ENCODE peak calls at places on chromosomes 12 and 14, in six cellular contexts. E is heart right ventricle, P is pancreas, V is lower leg skin, N is esophagus muscularis mucosa, B is WTC11. F is an unnamed sample.

GRCh38 chr12:6478406-6478805 is 7.9 kb upstream of the VAMP1 start:
- DNase-seq in E (no peak), P (no peak), V (peak), N (no peak), B (no peak), F (no peak)

GRCh38 chr12:111756681-111757080 is 10.1 kb upstream of the ALDH2 start:
- DNase-seq in E (no peak), P (no peak), V (no peak), N (no peak), B (no peak), F (no peak)

GRCh38 chr12:119841433-119842210 is 35.5 kb downstream of the CIT start:
- DNase-seq in E (no peak), P (no peak), V (no peak), N (no peak), B (no peak), F (no peak)

GRCh38 chr12:122449317-122449716 is 26.8 kb upstream of the CLIP1 start:
- DNase-seq in E (no peak), P (no peak), V (no peak), N (no peak), B (no peak), F (no peak)

GRCh38 chr12:57983150-57983857 is 41.9 kb downstream of the ATP23 start:
- DNase-seq in E (peak), P (peak), V (no peak), N (no peak), B (peak), F (peak)

GRCh38 chr14:87567926-87568325 is 425.1 kb downstream of the GALC start:
- DNase-seq in E (no peak), P (no peak), V (no peak), N (no peak), B (no peak), F (no peak)

GRCh38 chr12:112551681-112552080 is 132.9 kb downstream of the PTPN11 start:
- DNase-seq in E (no peak), P (no peak), V (no peak), N (no peak), B (no peak), F (no peak)

GRCh38 chr14:89255012-89255411 is 162.0 kb downstream of the FOXN3 start:
- DNase-seq in E (no peak), P (no peak), V (peak), N (no peak), B (no peak), F (no peak)

GRCh38 chr12:2976581-2976996 is 17.4 kb downstream of the TEAD4 start:
- DNase-seq in E (no peak), P (no peak), V (no peak), N (no peak), B (peak), F (no peak)

GRCh38 chr12:77236066-77236465 is 170.7 kb upstream of the E2F7 start:
- DNase-seq in E (no peak), P (no peak), V (no peak), N (no peak), B (no peak), F (no peak)

GRCh38 chr14:31947680-31948580 is 129.2 kb upstream of the ARHGAP5 start:
- DNase-seq in E (no peak), P (no peak), V (no peak), N (no peak), B (no peak), F (no peak)

GRCh38 chr12:76863811-76864210 is 15.0 kb downstream of the CSRP2 start:
- DNase-seq in E (no peak), P (no peak), V (no peak), N (no peak), B (no peak), F (no peak)

GRCh38 chr14:75752907-75753594 is 92.0 kb downstream of the TTLL5 start:
- DNase-seq in E (no peak), P (no peak), V (no peak), N (no peak), B (no peak), F (no peak)

GRCh38 chr14:61963926-61964325 is 201.7 kb downstream of the SNAPC1 start:
- DNase-seq in E (no peak), P (no peak), V (no peak), N (no peak), B (no peak), F (no peak)

GRCh38 chr14:103624860-103625259 is 4.2 kb upstream of the KLC1 start:
- DNase-seq in E (peak), P (no peak), V (peak), N (peak), B (no peak), F (no peak)

GRCh38 chr12:106071686-106072085 is 67.1 kb downstream of the NUAK1 start:
- DNase-seq in E (no peak), P (no peak), V (no peak), N (no peak), B (no peak), F (no peak)

GRCh38 chr14:75654127-75654732 is 6.4 kb downstream of the ERG28 start:
- DNase-seq in E (peak), P (peak), V (peak), N (peak), B (peak), F (peak)

GRCh38 chr14:99440278-99440677 is 40.4 kb downstream of the SETD3 start:
- DNase-seq in E (no peak), P (no peak), V (no peak), N (no peak), B (no peak), F (no peak)

GRCh38 chr14:89207925-89208328 is 209.1 kb downstream of the FOXN3 start:
- DNase-seq in E (no peak), P (no peak), V (no peak), N (no peak), B (no peak), F (no peak)

GRCh38 chr12:59122784-59123183 is 202.5 kb upstream of the LRIG3 start:
- DNase-seq in E (peak), P (no peak), V (no peak), N (no peak), B (no peak), F (no peak)

GRCh38 chr12:116483959-116484699 is 75.1 kb upstream of the MAP1LC3B2 start:
- DNase-seq in E (no peak), P (no peak), V (no peak), N (no peak), B (no peak), F (no peak)

GRCh38 chr14:68650403-68650994 is 142.4 kb downstream of the ZFP36L1 start:
- DNase-seq in E (no peak), P (no peak), V (no peak), N (no peak), B (no peak), F (no peak)

GRCh38 chr14:75246546-75247285 is 31.9 kb upstream of the FOS start:
- DNase-seq in E (no peak), P (no peak), V (no peak), N (no peak), B (no peak), F (no peak)

GRCh38 chr12:14619731-14620501 is 52.2 kb upstream of the PLBD1 start:
- DNase-seq in E (no peak), P (no peak), V (no peak), N (no peak), B (no peak), F (no peak)

GRCh38 chr14:53055003-53055402 is 98.1 kb downstream of the DDHD1 start:
- DNase-seq in E (no peak), P (no peak), V (no peak), N (no peak), B (no peak), F (no peak)

DNA sequence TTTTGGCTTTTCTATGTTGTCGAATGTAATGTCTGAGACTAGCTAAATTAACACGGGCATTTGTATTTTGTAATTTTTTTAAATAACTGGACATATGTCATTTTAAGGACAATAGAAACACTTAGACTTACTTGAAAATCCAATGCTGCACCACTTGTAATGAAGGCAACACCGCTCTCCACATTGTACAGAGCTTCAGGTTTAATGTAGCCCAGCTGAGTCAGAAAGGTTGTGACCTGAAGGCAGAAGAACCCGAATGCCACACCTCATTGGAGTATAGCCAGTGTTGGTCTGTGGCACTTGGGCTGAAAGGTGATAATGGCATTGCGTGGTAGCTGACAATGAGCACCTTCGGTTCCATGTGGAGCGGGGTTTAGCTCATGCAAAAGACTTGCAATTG is 79.3 kb downstream of the KICS2 start:
- DNase-seq in E (no peak), P (no peak), V (no peak), N (no peak), B (no peak), F (no peak)
- TF ChIP-seq CTCF in E (no peak), P (no peak), V (no peak), N (no peak), B (no peak), F (no peak)

GRCh38 chr12:129706716-129707115 is 197.1 kb downstream of the TMEM132D start:
- DNase-seq in E (no peak), P (no peak), V (no peak), N (no peak), B (no peak), F (no peak)

GRCh38 chr12:129701536-129702165 is 202.2 kb downstream of the TMEM132D start:
- DNase-seq in E (no peak), P (no peak), V (no peak), N (peak), B (no peak), F (no peak)

GRCh38 chr12:129700036-129700435 is 203.8 kb downstream of the TMEM132D start:
- DNase-seq in E (no peak), P (no peak), V (no peak), N (peak), B (no peak), F (no peak)

GRCh38 chr12:129704232-129704830 is 199.5 kb downstream of the TMEM132D start:
- DNase-seq in E (no peak), P (no peak), V (no peak), N (peak), B (no peak), F (no peak)
- TF ChIP-seq CTCF in E (no peak), P (no peak), V (no peak), N (no peak), B (no peak), F (no peak)

DNA sequence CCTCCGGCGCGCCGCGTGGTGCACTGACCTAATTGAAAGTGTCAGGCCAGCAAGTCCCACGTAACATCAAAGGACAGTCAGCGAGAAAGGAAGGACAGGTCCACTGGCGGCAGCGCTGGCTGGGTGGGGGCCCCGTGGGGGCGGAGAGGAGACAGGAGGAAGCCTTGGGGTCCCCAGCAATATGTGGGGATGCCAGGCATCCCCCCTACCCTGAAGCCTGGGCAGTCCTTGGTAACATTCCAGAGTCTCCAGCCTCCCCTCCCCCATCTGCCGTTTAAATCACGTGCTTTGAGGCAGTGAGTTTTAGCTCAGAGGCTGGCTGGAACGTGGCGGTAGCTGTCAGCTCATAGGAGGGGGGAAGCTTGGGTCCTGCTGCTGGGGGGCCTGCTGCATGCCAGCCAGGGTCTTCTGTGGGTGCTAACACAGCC is 159.2 kb downstream of the CALM1 start:
- DNase-seq in E (peak), P (peak), V (no peak), N (no peak), B (peak), F (peak)
- TF ChIP-seq CTCF in E (no peak), P (no peak), V (no peak), N (no peak), B (no peak), F (no peak)

DNA sequence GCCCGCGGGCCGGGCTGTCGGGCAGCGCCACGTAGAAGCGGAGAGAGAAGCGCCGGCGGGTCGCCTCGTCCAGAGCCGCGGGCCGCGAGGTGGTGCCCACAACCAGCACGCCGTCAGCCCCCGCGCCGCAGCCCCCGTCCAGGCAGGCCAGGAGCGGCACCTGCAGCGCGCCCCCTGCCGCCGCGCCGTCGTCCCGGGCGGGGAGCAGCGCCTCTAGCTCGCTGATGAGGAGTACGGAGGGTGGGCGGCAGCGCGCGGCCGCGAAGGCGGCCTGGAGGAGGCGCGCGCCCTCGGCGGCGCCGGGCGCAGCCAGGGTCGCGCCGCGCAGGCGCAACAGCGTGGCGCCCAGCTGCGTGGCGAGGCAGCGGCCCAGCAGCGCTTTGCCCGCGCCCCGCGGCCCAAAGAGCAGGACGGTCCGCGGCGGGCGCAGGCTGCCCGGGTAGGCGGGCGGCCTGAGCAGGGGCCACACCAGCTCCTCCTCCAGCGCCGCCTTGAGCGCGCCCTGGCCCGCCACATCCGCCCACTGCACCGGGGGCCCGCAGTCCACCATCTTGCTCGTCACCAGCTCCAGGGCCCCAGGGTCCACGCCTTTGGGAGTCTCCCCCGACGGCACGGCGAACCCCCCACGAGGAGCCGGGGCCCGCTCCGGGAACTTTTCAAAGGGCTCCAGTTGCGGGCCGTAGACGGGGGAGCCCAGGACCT is 27.6 kb downstream of the FIGNL2 start:
- DNase-seq in E (peak), P (peak), V (no peak), N (no peak), B (peak), F (peak)
- TF ChIP-seq CTCF in E (peak), P (peak), V (no peak), N (peak), B (no peak), F (no peak)

GRCh38 chr14:50311337-50311973 is 574 bp downstream of the L2HGDH start:
- DNase-seq in E (no peak), P (no peak), V (no peak), N (no peak), B (no peak), F (no peak)
- TF ChIP-seq CTCF in E (peak), P (no peak), V (no peak), N (peak), B (peak), F (no peak)

DNA sequence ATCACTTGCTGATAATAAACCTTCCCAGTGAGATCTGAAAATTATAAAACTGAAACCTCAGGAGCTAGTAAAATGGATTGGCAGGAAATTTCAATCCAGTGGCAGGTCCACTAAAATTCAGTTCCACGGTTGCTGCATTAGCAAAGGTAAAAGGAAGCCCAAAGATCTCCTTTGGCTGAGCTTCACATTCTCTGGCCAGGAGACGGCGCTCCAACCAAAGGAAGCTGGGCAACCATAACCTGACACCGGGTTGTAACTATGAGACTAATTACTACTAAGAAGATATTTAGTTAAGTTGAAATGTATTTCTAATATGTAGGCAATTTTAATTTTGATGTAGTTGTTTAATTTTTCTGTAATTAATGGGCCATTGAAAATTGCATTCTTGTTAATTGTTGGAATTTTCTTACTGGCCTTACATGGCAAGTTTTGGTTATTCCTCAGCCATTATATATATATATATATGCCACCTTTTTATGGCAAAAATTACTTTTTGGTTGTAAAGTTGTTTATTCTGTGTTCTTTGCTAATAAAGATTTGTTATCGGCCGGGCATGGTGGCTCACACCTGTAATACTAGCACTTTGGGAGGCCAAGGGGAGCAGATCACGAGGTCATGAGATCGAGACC is 17.0 kb downstream of the OR8S1 start:
- DNase-seq in E (peak), P (no peak), V (no peak), N (no peak), B (no peak), F (peak)
- TF ChIP-seq CTCF in E (peak), P (peak), V (no peak), N (peak), B (no peak), F (peak)

GRCh38 chr14:23006544-23007419 is 3.2 kb downstream of the C14orf93 start:
- DNase-seq in E (peak), P (peak), V (peak), N (peak), B (peak), F (peak)
- TF ChIP-seq CTCF in E (peak), P (no peak), V (no peak), N (peak), B (no peak), F (no peak)